ENCODE peak calls at places on chromosomes 3 and 15, in five cellular contexts. C is astrocyte; X is ovary; Z is HTR-8/SVneo; M is naive thymus-derived CD8-positive, alpha-beta T cell. F is an unnamed sample.

GRCh38 chr15:61527836-61528589 is 298.9 kb upstream of the RORA start:
- DNase-seq in C (no peak), X (no peak), Z (no peak), M (no peak), F (no peak)

GRCh38 chr15:94059188-94059587 is 172.2 kb upstream of the MCTP2 start:
- DNase-seq in C (no peak), X (no peak), Z (no peak), M (no peak), F (no peak)

GRCh38 chr3:146152841-146153240 is 8.1 kb downstream of the PLOD2 start:
- DNase-seq in C (no peak), X (no peak), Z (no peak), M (no peak), F (no peak)

GRCh38 chr15:22979699-22980188 is 424 bp downstream of the CYFIP1 start:
- DNase-seq in C (no peak), X (peak), Z (no peak), M (peak), F (peak)

GRCh38 chr3:148735597-148735996 is 37.9 kb downstream of the AGTR1 start:
- DNase-seq in C (peak), X (no peak), Z (no peak), M (no peak), F (no peak)

GRCh38 chr15:63800245-63800644 is 33.5 kb downstream of the HERC1 start:
- DNase-seq in C (no peak), X (no peak), Z (no peak), M (no peak), F (no peak)

GRCh38 chr3:177914224-177914623 is 622.0 kb upstream of the KCNMB2 start:
- DNase-seq in C (no peak), X (no peak), Z (no peak), M (no peak), F (no peak)

GRCh38 chr3:114093596-114093995 is 37.1 kb downstream of the QTRT2 start:
- DNase-seq in C (peak), X (peak), Z (peak), M (no peak), F (no peak)

GRCh38 chr3:194158942-194159439 is 23.0 kb downstream of the HES1 start:
- DNase-seq in C (no peak), X (no peak), Z (no peak), M (no peak), F (no peak)

GRCh38 chr3:20073683-20074082 is 33.4 kb downstream of the KAT2B start:
- DNase-seq in C (no peak), X (no peak), Z (no peak), M (no peak), F (no peak)

GRCh38 chr3:118628704-118629341 is 405.8 kb downstream of the IGSF11 start:
- DNase-seq in C (peak), X (peak), Z (peak), M (no peak), F (no peak)

GRCh38 chr3:10667269-10667668 is 148.8 kb upstream of the SLC6A11 start:
- DNase-seq in C (no peak), X (no peak), Z (no peak), M (no peak), F (no peak)

GRCh38 chr3:120646771-120647449 is 35.1 kb downstream of the HGD start:
- DNase-seq in C (no peak), X (no peak), Z (no peak), M (no peak), F (no peak)

GRCh38 chr3:150605998-150606641 is 3.0 kb downstream of the SELENOT start:
- DNase-seq in C (no peak), X (no peak), Z (no peak), M (no peak), F (no peak)

GRCh38 chr3:120614765-120615164 is 18.6 kb downstream of the NDUFB4 start:
- DNase-seq in C (no peak), X (no peak), Z (no peak), M (no peak), F (no peak)

GRCh38 chr3:53084310-53085001 is 38.6 kb upstream of the SFMBT1 start:
- DNase-seq in C (peak), X (no peak), Z (no peak), M (no peak), F (no peak)

GRCh38 chr3:151709847-151710246 is 23.9 kb upstream of the AADACL2 start:
- DNase-seq in C (peak), X (no peak), Z (no peak), M (no peak), F (no peak)

GRCh38 chr15:101078669-101079323 is 159.6 kb downstream of the LRRK1 start:
- DNase-seq in C (no peak), X (no peak), Z (no peak), M (no peak), F (no peak)

GRCh38 chr15:52306270-52306669 is 10.7 kb upstream of the MYO5C start:
- DNase-seq in C (peak), X (no peak), Z (no peak), M (no peak), F (no peak)

GRCh38 chr3:195774917-195775316 is 36.8 kb downstream of the MUC4 start:
- DNase-seq in C (no peak), X (no peak), Z (no peak), M (no peak), F (no peak)

F was measured in CD4-positive, alpha-beta memory T cell.